ENCODE peak calls at places on chromosomes 1 and 21, in six cellular contexts. V is body of pancreas; L is K562; B is fibroblast of lung; I is aorta; O is CD8-positive, alpha-beta memory T cell. N is an unnamed sample.

GRCh38 chr1:53892911-53893310 is 1.1 kb upstream of the DIO1 start:
- DNase-seq in V (peak; percentile 50), L (no peak), B (no peak), I (peak; percentile 75), O (no peak), N (no peak)

GRCh38 chr1:220556641-220557040 is 28.7 kb downstream of the MARK1 start:
- DNase-seq in V (no peak), L (no peak), B (no peak), I (no peak), O (no peak), N (no peak)

GRCh38 chr1:3384407-3384806 is 70.1 kb upstream of the ARHGEF16 start:
- DNase-seq in V (no peak), L (no peak), B (no peak), I (no peak), O (no peak), N (no peak)

GRCh38 chr1:91585982-91586381 is 85.3 kb downstream of the CDC7 start:
- DNase-seq in V (peak; percentile 20), L (no peak), B (no peak), I (no peak), O (no peak), N (no peak)

GRCh38 chr1:74847720-74848119 is 114.8 kb downstream of the TYW3 start:
- DNase-seq in V (no peak), L (no peak), B (peak; percentile 18), I (no peak), O (no peak), N (no peak)

GRCh38 chr1:1237874-1238701 is 6.1 kb downstream of the B3GALT6 start:
- DNase-seq in V (peak; percentile 32), L (no peak), B (no peak), I (no peak), O (no peak), N (no peak)

GRCh38 chr21:41045534-41046268 is 122.3 kb upstream of the BACE2 start:
- DNase-seq in V (peak; percentile 54), L (no peak), B (no peak), I (no peak), O (no peak), N (no peak)

GRCh38 chr1:245986404-245987221 is 520.5 kb downstream of the SMYD3 start:
- DNase-seq in V (no peak), L (peak; percentile 68), B (peak; percentile 86), I (no peak), O (no peak), N (no peak)

GRCh38 chr1:216045400-216045799 is 377.8 kb downstream of the USH2A start:
- DNase-seq in V (no peak), L (no peak), B (peak; percentile 95), I (no peak), O (no peak), N (no peak)

GRCh38 chr21:36487641-36488307 is 7.9 kb upstream of the CLDN14 start:
- DNase-seq in V (peak; percentile 54), L (no peak), B (no peak), I (no peak), O (no peak), N (no peak)

GRCh38 chr1:164756741-164757140 is 197.8 kb downstream of the PBX1 start:
- DNase-seq in V (no peak), L (no peak), B (no peak), I (no peak), O (no peak), N (no peak)

GRCh38 chr21:36029309-36029708 is 31.0 kb downstream of the SETD4 start:
- DNase-seq in V (no peak), L (no peak), B (no peak), I (no peak), O (no peak), N (no peak)

GRCh38 chr1:244336232-244336899 is 115.3 kb downstream of the ADSS2 start:
- DNase-seq in V (no peak), L (no peak), B (no peak), I (no peak), O (no peak), N (no peak)

DNA sequence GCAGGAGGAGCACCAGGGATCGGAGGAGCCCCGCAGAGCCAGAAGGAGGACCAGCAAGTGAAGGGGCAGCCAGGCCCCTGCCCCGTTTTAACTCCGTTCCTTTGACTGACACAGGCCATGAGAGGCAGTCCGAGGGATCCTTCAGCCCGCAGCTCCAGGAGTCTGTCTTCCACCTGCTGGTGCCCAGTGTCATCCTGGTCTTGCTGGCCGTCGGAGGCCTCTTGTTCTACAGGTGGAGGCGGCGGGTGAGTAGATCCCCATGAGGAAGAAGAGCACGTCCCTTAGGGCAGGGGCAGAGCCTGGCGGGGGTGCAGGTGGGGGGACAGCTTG is 13.3 kb downstream of the CSF1 start:
- DNase-seq in V (no peak), L (no peak), B (no peak), I (no peak), O (no peak), N (no peak)
- H3K36me3 ChIP-seq in V (peaks cover 6% of the 10 kb centered on the region), L (peaks cover 71% of the 10 kb centered on the region), B (peaks cover 52% of the 10 kb centered on the region), I (peaks cover 6% of the 10 kb centered on the region), O (peaks cover 2% of the 10 kb centered on the region), N (no peaks in the 10 kb centered on the region)

DNA sequence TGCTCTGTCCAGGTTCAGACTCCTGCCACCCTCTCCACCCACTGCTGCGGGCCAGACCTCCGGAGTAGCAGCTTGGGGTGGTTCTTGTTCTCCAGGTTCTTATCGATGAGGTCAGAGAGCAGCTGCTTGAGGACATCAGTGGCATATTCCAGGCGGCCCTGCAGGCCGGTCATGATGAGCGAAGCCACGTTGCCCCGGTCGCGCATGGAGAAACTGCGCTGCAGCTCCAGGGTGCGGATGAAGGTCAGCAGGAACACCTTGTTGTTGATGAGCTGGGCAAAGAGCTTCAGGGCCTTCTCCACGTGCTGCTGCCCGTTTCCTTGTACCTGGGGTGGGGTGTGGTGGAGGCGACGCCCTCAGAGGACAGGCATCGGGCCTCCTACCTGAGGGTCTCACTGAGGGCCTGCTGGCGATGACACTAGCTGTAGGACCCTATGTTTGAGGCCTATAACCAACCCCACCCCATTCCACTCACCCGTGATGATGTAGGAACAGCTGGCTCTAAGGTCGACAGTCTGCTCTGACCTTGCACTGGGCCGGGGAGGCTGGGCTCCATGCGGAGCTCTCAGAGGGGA is 131.2 kb upstream of the CD34 start:
- DNase-seq in V (no peak), L (no peak), B (no peak), I (no peak), O (no peak), N (no peak)
- H3K36me3 ChIP-seq in V (peaks cover 6% of the 10 kb centered on the region), L (no peaks in the 10 kb centered on the region), B (no peaks in the 10 kb centered on the region), I (peaks cover 12% of the 10 kb centered on the region), O (no peaks in the 10 kb centered on the region), N (no peaks in the 10 kb centered on the region)

GRCh38 chr1:160325252-160325651 is 17.8 kb downstream of the COPA start:
- DNase-seq in V (no peak), L (no peak), B (no peak), I (no peak), O (no peak), N (no peak)
- H3K36me3 ChIP-seq in V (peaks cover 25% of the 10 kb centered on the region), L (peaks cover 83% of the 10 kb centered on the region), B (peaks cover 21% of the 10 kb centered on the region), I (peaks cover 14% of the 10 kb centered on the region), O (peaks cover 41% of the 10 kb centered on the region), N (no peaks in the 10 kb centered on the region)

DNA sequence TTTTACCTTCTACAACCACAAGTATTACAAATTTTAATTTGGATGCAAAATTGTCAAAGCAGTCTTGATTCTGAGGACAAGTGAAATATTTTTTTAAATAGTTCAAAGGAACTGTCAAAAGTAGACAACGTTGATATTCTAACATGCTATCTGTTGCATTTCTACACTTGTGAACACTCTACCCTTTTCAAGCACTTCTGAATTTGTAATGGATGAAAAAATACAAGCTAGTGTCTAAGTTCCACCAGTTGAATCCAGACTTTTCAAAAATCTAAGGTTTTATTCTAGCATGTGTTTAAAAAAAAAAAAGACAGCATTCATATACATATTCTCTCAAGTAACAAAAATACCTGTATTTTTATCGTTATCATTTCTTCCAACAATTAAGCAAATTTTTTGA is 2.1 kb downstream of the ARID4B start:
- DNase-seq in V (no peak), L (no peak), B (no peak), I (no peak), O (no peak), N (no peak)
- H3K36me3 ChIP-seq in V (no peaks in the 10 kb centered on the region), L (peaks cover 35% of the 10 kb centered on the region), B (no peaks in the 10 kb centered on the region), I (no peaks in the 10 kb centered on the region), O (peaks cover 4% of the 10 kb centered on the region), N (no peaks in the 10 kb centered on the region)

DNA sequence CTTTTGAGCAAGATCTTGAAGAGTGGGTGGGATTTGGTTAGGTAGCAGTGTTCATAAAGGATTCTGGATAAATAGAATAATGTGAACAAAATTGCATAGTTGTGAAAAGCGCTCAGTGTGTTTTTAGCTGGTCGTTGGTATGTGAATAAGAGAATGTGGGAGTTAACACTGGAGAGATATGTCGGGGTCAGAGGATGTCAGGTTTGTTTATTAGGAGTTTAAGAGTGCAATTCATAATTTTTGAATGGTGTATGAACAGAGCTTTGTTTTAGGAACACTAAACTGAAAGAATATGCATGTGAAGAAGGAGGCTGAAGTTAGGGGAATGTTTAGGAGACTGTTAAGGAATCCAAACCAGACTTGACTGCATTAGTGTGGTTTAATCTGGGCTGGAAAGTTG is 9.4 kb downstream of the USP16 start:
- DNase-seq in V (no peak), L (no peak), B (no peak), I (no peak), O (no peak), N (no peak)
- H3K36me3 ChIP-seq in V (peaks cover 24% of the 10 kb centered on the region), L (peaks cover 92% of the 10 kb centered on the region), B (peaks cover 17% of the 10 kb centered on the region), I (peaks cover 5% of the 10 kb centered on the region), O (peaks cover 62% of the 10 kb centered on the region), N (no peaks in the 10 kb centered on the region)

DNA sequence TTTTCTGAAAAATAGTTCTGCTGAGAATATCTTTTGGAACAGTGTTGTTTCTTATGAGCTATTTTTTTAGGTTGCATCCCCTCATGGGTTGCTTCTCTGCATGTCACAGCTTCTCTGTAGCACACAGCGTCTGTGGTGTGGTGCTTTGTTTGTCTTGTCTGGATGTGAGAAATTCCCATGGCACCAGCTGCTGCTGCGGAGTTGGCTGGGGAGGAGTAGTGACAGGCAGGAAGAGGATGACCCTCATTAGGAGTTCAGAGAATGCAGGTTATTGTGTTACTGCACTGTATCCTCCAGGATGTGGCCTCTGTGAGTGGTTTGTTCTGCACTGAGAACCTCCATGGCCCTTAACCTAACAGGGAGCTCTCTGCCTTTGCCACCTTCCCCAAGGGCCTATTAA is 64.8 kb downstream of the TSEN15 start:
- DNase-seq in V (no peak), L (no peak), B (no peak), I (no peak), O (no peak), N (no peak)
- H3K36me3 ChIP-seq in V (no peaks in the 10 kb centered on the region), L (no peaks in the 10 kb centered on the region), B (no peaks in the 10 kb centered on the region), I (no peaks in the 10 kb centered on the region), O (no peaks in the 10 kb centered on the region), N (no peaks in the 10 kb centered on the region)

DNA sequence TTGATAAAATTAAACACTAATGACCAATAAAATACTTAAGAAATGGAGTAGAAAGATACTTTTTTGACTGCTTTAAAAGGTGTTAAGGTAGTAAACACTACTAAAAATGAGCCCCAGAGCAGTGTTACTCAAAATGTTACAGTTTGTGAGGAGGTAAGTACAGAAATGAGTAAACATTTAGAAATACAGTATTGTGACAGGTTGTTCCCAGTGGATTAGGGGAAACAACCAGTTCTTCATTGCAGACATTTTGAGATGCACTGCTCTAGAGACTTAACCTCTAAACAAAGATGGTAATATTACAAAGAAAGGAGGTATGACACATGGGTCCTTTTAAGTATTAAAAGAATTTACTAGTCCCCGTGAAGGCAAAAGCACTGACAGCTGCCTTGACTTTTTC is 12.7 kb downstream of the DHX9 start:
- DNase-seq in V (no peak), L (no peak), B (no peak), I (no peak), O (no peak), N (no peak)
- H3K36me3 ChIP-seq in V (peaks cover 44% of the 10 kb centered on the region), L (peaks cover 100% of the 10 kb centered on the region), B (peaks cover 25% of the 10 kb centered on the region), I (peaks cover 5% of the 10 kb centered on the region), O (peaks cover 88% of the 10 kb centered on the region), N (peaks cover 5% of the 10 kb centered on the region)